ENCODE peak calls at places on chromosomes 6 and 20, in seven cellular contexts. X is AG10803; H is Peyer's patch; E is HEK293T; T is stimulated activated CD4-positive, alpha-beta T cell treated with anti-CD3 and anti-CD28 coated beads, TNF-alpha, amount 100 ng/mL, for 4 hours; I is HL-60; A is SW 1271. F is an unnamed sample.

GRCh38 chr20:1891263-1892121 is 3.7 kb upstream of the SIRPA start:
- DNase-seq in E (no peak), I (no peak), A (no peak), T (no peak), X (no peak), H (no peak), F (no peak)

GRCh38 chr20:37500311-37500710 is 20.7 kb upstream of the NNAT start:
- DNase-seq in H (no peak), A (no peak), X (no peak), I (no peak), T (no peak), E (no peak), F (no peak)

GRCh38 chr20:4602297-4602631 is 119.4 kb upstream of the PRND start:
- DNase-seq in X (peak; percentile 62), H (no peak), E (no peak), T (no peak), A (no peak), I (no peak), F (no peak)

GRCh38 chr20:25408890-25409289 is 1.4 kb downstream of the GINS1 start:
- DNase-seq in A (no peak), I (no peak), E (no peak), X (no peak), T (no peak), H (no peak), F (no peak)

GRCh38 chr6:130107710-130108109 is 89.3 kb downstream of the L3MBTL3 start:
- DNase-seq in A (no peak), H (no peak), X (no peak), E (no peak), I (no peak), T (no peak), F (no peak)

GRCh38 chr6:95431637-95432228 is 145.6 kb upstream of the MANEA start:
- DNase-seq in X (peak; percentile 27), H (peak; percentile 58), E (peak; percentile 15), I (peak; percentile 8), A (peak; percentile 23), T (no peak), F (peak; percentile 44)

GRCh38 chr6:27502508-27503435 is 29.9 kb upstream of the ZNF184 start:
- DNase-seq in X (peak; percentile 59), T (peak; percentile 51), I (peak; percentile 81), E (peak; percentile 57), H (peak; percentile 79), A (peak; percentile 77), F (peak; percentile 71)

GRCh38 chr6:117195728-117196127 is 69.6 kb upstream of the VGLL2 start:
- DNase-seq in T (no peak), E (no peak), H (no peak), X (no peak), I (no peak), A (no peak), F (no peak)

GRCh38 chr6:74334722-74335121 is 638.7 kb downstream of the CD109 start:
- DNase-seq in A (no peak), T (no peak), X (no peak), E (no peak), I (no peak), H (no peak), F (no peak)

GRCh38 chr6:12750416-12750815 is 33.8 kb downstream of the PHACTR1 start:
- DNase-seq in I (no peak), A (no peak), H (no peak), E (no peak), T (no peak), X (no peak), F (no peak)

GRCh38 chr20:10314198-10314597 is 95.6 kb downstream of the SNAP25 start:
- DNase-seq in E (no peak), I (no peak), X (no peak), H (no peak), A (no peak), T (no peak), F (no peak)

GRCh38 chr20:57513199-57513598 is 11.7 kb downstream of the CTCFL start:
- DNase-seq in A (no peak), X (peak; percentile 21), H (no peak), E (no peak), T (no peak), I (no peak), F (no peak)

GRCh38 chr6:152879681-152880080 is 103.2 kb downstream of the FBXO5 start:
- DNase-seq in A (no peak), E (no peak), X (no peak), T (no peak), I (no peak), H (no peak), F (no peak)

GRCh38 chr6:153167026-153167891 is 36.2 kb upstream of the RGS17 start:
- DNase-seq in A (peak; percentile 70), X (peak; percentile 71), E (no peak), H (no peak), T (no peak), I (no peak), F (no peak)

GRCh38 chr6:152290693-152291092 is 346.5 kb downstream of the SYNE1 start:
- DNase-seq in A (no peak), X (no peak), H (no peak), T (no peak), I (no peak), E (no peak), F (no peak)

GRCh38 chr6:17938885-17939284 is 48.5 kb downstream of the KIF13A start:
- DNase-seq in T (no peak), H (no peak), X (peak; percentile 64), E (no peak), A (no peak), I (no peak), F (no peak)

GRCh38 chr6:75296811-75297779 is 12.5 kb upstream of the TMEM30A start:
- DNase-seq in X (peak; percentile 64), T (no peak), H (no peak), E (peak; percentile 23), A (no peak), I (peak; percentile 29), F (no peak)

GRCh38 chr6:154232013-154232920 is 124.3 kb downstream of the IPCEF1 start:
- DNase-seq in I (no peak), T (no peak), A (no peak), H (no peak), X (no peak), E (no peak), F (no peak)

GRCh38 chr20:1215386-1216170 is 10.3 kb upstream of the RAD21L1 start:
- DNase-seq in T (peak; percentile 33), A (no peak), H (no peak), I (no peak), X (no peak), E (no peak), F (no peak)

GRCh38 chr6:153131037-153131981 is at the start of gene RGS17:
- DNase-seq in X (peak; percentile 61), E (peak; percentile 98), T (no peak), H (no peak), I (no peak), A (peak; percentile 47), F (peak; percentile 87)

GRCh38 chr6:135853986-135854385 is 2.5 kb downstream of the PDE7B start:
- DNase-seq in A (no peak), I (no peak), E (no peak), X (peak; percentile 8), H (no peak), T (no peak), F (no peak)

GRCh38 chr6:106077881-106078280 is 8.3 kb upstream of the PRDM1 start:
- DNase-seq in H (no peak), A (no peak), X (no peak), I (no peak), E (no peak), T (no peak), F (no peak)

GRCh38 chr6:27279513-27280063 is 32.1 kb downstream of the PRSS16 start:
- DNase-seq in A (no peak), T (no peak), H (no peak), X (no peak), E (no peak), I (no peak), F (no peak)

GRCh38 chr6:3282461-3283236 is 23.9 kb downstream of the PSMG4 start:
- DNase-seq in I (no peak), E (no peak), X (no peak), H (peak; percentile 39), T (no peak), A (no peak), F (no peak)

GRCh38 chr20:21513881-21514540 is at the start of gene NKX2-2:
- DNase-seq in A (no peak), T (no peak), H (no peak), X (peak; percentile 6), E (peak; percentile 48), I (no peak), F (no peak)

F was measured in BE2C.